ENCODE peak calls at places on chromosome 18, in four cellular contexts. Z is K562, R is HepG2, Y is GM12878. N is an unnamed sample.

GRCh38 chr18:36828157-36828629 is 609 bp downstream of the TPGS2 start:
- DNase-seq in Z (peak), R (peak), Y (no peak), N (peak)

GRCh38 chr18:22084547-22084946 is 84.8 kb upstream of the GATA6 start:
- DNase-seq in Z (no peak), R (peak), Y (no peak), N (no peak)

GRCh38 chr18:59123588-59124369 is 15.9 kb upstream of the SEC11C start:
- DNase-seq in Z (no peak), R (no peak), Y (no peak), N (no peak)

GRCh38 chr18:36132756-36133155 is 3.1 kb downstream of the ELP2 start:
- DNase-seq in Z (no peak), R (no peak), Y (no peak), N (no peak)

GRCh38 chr18:58393295-58393694 is 235.6 kb downstream of the ALPK2 start:
- DNase-seq in Z (no peak), R (no peak), Y (no peak), N (no peak)

GRCh38 chr18:37309059-37309458 is 256.5 kb downstream of the CELF4 start:
- DNase-seq in Z (peak), R (peak), Y (no peak), N (no peak)

GRCh38 chr18:26757263-26758019 is 108.1 kb downstream of the AQP4 start:
- DNase-seq in Z (no peak), R (no peak), Y (no peak), N (no peak)

GRCh38 chr18:48543228-48543627 is 4.4 kb downstream of the CTIF start:
- DNase-seq in Z (peak), R (peak), Y (no peak), N (no peak)

GRCh38 chr18:29034113-29034856 is 857.4 kb upstream of the CDH2 start:
- DNase-seq in Z (no peak), R (no peak), Y (no peak), N (no peak)

GRCh38 chr18:23943903-23944624 is 70.5 kb upstream of the TTC39C start:
- DNase-seq in Z (no peak), R (no peak), Y (no peak), N (no peak)

GRCh38 chr18:10304853-10305252 is 149.6 kb upstream of the APCDD1 start:
- DNase-seq in Z (no peak), R (no peak), Y (no peak), N (no peak)

GRCh38 chr18:2569338-2570207 is 1.7 kb downstream of the METTL4 start:
- DNase-seq in Z (peak), R (no peak), Y (no peak), N (no peak)

GRCh38 chr18:60007641-60008040 is 107.8 kb downstream of the PMAIP1 start:
- DNase-seq in Z (no peak), R (no peak), Y (no peak), N (no peak)

GRCh38 chr18:10259934-10260333 is 194.5 kb upstream of the APCDD1 start:
- DNase-seq in Z (no peak), R (no peak), Y (no peak), N (no peak)

GRCh38 chr18:58221060-58221725 is 177.2 kb downstream of the NEDD4L start:
- DNase-seq in Z (peak), R (peak), Y (no peak), N (peak)

GRCh38 chr18:74196220-74197119 is 48.1 kb downstream of the TIMM21 start:
- DNase-seq in Z (peak), R (peak), Y (peak), N (peak)

GRCh38 chr18:22176622-22177495 is 7.5 kb downstream of the GATA6 start:
- DNase-seq in Z (no peak), R (no peak), Y (no peak), N (no peak)

GRCh38 chr18:63378919-63379638 is 12.1 kb upstream of the KDSR start:
- DNase-seq in Z (no peak), R (no peak), Y (no peak), N (no peak)

GRCh38 chr18:22186484-22186971 is 17.1 kb downstream of the GATA6 start:
- DNase-seq in Z (no peak), R (no peak), Y (no peak), N (no peak)

GRCh38 chr18:35467624-35468016 is 30.1 kb downstream of the INO80C start:
- DNase-seq in Z (no peak), R (no peak), Y (peak), N (no peak)

GRCh38 chr18:39589496-39589895 is 2023.9 kb upstream of the CELF4 start:
- DNase-seq in Z (no peak), R (no peak), Y (no peak), N (no peak)

GRCh38 chr18:59715966-59716369 is 18.7 kb upstream of the CCBE1 start:
- DNase-seq in Z (no peak), R (no peak), Y (no peak), N (no peak)

GRCh38 chr18:56083097-56083865 is 495.3 kb upstream of the TCF4 start:
- DNase-seq in Z (peak), R (no peak), Y (no peak), N (no peak)

GRCh38 chr18:33923980-33924379 is 300.7 kb downstream of the NOL4 start:
- DNase-seq in Z (no peak), R (no peak), Y (no peak), N (no peak)
- TF ChIP-seq SP1 in Z (no peak), R (no peak), Y (no peak), N (no peak)

GRCh38 chr18:9120796-9121195 is 15.8 kb upstream of the ANKRD12 start:
- DNase-seq in Z (no peak), R (no peak), Y (no peak), N (no peak)

GRCh38 chr18:9117980-9118841 is 15.7 kb downstream of the NDUFV2 start:
- DNase-seq in Z (peak), R (no peak), Y (no peak), N (no peak)

GRCh38 chr18:9124824-9125223 is 11.8 kb upstream of the ANKRD12 start:
- DNase-seq in Z (no peak), R (no peak), Y (no peak), N (no peak)

GRCh38 chr18:9126337-9126736 is 10.2 kb upstream of the ANKRD12 start:
- DNase-seq in Z (no peak), R (no peak), Y (no peak), N (no peak)

DNA sequence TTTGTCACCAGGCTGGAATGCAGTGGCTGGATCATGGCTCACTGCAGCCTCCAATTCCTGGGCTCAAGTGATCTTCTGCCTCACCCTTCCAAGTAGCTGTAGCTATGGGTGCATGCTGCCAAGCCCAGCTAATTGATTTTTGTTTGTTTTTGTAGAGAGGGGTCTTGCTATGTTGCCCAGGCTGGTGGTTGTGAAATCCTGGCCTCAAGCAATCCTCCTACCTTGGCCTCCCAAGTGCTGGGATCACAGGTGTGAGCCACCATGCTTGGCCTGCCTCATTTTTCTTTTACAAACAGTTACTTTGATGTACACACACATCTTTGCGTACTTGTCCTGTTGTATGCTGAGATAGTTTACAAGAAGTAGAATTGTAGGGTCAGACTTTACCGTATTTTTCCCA is 13.1 kb upstream of the ANKRD12 start:
- DNase-seq in Z (no peak), R (no peak), Y (no peak), N (no peak)
- TF ChIP-seq BHLHE40 in Z (no peak), R (no peak), Y (no peak), N (no peak)

DNA sequence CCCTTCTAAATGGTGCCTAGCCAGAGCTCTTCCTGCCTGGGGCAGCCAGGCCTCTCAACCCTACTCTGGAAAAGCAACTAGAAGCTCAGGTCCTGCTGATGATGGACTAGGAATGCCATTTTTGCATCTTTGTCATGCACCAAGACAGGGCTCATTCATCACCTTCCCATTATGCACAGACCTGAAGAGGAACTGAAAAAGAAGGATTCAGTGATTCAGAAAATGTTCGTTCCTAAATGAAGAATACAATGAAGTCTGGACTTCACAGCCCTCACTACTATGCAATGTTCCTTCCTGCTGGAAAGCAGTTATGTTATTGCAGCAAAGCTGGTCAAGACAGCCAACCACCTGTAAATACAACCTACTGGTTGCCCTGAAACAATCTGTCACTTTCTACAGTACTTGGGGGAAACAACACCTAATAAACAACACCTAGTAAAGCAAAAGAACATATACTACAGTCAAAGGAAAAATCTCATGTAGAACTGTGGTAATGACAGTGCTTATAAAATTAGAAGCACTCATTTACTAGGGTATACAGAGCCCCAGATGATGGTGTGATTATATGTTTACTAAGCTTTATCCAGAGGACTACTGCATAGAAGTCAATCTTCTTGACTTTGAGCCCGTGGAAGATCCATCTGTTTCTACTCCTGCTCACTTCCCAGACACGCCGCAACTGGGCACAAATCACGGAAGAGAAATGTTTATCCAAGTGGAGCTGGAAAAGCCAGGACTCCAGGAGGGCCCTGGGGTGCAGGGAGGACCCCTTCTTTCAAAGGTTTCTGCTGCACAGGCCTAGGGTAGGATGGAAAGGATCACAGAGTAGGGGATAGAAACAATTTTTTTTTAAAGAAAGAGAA is 103.1 kb upstream of the THOC1 start:
- DNase-seq in Z (no peak), R (no peak), Y (no peak), N (no peak)
- TF ChIP-seq SP1 in Z (no peak), R (no peak), Y (no peak), N (no peak)

GRCh38 chr18:41974661-41975286 is 19.7 kb downstream of the PIK3C3 start:
- DNase-seq in Z (no peak), R (no peak), Y (no peak), N (no peak)
- TF ChIP-seq BHLHE40 in Z (no peak), R (no peak), Y (no peak), N (no peak)

DNA sequence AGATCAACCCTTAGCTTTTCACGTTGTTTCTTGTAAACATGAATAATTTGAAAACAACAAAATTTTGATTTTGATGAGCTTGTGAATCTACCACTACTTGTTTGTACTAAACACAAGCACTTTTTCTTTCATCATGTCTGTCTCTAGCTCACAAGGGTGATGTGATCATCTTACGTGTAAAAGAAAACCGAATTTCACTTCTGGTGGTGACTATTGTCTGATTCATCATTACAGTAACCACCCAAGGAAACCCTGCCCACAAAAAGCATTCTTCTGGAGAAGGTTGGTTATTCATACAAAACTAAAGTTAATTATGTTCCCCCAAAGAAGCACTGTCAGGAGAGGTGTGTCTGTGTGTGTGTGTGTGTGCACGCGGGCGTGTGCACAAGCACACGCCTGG is 285.4 kb downstream of the ZNF516 start:
- DNase-seq in Z (no peak), R (no peak), Y (no peak), N (no peak)
- TF ChIP-seq SP1 in Z (no peak), R (no peak), Y (no peak), N (no peak)

GRCh38 chr18:42047721-42048120 is 92.7 kb downstream of the PIK3C3 start:
- DNase-seq in Z (no peak), R (peak), Y (no peak), N (no peak)
- TF ChIP-seq BHLHE40 in Z (no peak), R (no peak), Y (no peak), N (no peak)

GRCh38 chr18:1133541-1133940 is 228.9 kb downstream of the ADCYAP1 start:
- DNase-seq in Z (no peak), R (no peak), Y (no peak), N (no peak)
- TF ChIP-seq SP1 in Z (no peak), R (no peak), Y (no peak), N (no peak)

DNA sequence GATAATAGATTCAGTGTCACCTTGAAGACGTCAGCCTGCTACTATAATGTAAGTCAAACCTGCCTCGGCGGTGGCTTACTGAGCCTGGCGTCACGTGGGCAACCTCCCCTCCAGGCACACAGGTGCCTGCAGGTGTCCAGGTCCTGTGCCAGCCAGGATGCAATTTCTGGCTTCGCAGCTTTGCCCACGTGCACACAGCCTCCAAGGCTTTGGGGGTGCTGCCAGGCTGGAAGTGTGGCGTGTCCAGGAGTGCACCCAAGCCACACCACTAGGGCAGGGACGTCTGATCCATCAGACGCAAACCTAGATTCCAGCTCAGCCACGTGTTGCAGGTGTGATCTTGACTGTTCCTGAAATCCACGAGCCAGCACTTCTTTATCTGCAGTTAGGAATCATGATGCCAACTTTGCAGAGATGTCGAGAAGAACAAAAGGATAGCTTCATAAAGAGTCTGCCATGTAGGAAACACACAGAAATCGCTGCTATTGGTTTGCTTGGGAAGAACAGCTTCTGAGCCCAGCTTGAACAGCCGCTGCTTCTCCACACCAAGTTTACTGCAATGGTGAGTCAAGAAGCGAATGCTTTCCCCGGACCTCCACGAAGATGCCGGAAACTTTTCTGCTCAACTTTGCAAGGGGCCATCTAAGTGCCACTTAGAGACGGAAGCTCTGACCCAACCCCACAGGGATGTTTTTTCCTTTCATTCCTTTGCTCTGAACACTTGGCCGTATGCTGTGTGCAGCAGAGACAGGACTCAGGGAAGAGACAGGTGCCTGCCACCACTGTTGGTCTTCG is 84.2 kb upstream of the SALL3 start:
- DNase-seq in Z (no peak), R (no peak), Y (no peak), N (no peak)
- TF ChIP-seq BHLHE40 in Z (no peak), R (no peak), Y (no peak), N (no peak)

DNA sequence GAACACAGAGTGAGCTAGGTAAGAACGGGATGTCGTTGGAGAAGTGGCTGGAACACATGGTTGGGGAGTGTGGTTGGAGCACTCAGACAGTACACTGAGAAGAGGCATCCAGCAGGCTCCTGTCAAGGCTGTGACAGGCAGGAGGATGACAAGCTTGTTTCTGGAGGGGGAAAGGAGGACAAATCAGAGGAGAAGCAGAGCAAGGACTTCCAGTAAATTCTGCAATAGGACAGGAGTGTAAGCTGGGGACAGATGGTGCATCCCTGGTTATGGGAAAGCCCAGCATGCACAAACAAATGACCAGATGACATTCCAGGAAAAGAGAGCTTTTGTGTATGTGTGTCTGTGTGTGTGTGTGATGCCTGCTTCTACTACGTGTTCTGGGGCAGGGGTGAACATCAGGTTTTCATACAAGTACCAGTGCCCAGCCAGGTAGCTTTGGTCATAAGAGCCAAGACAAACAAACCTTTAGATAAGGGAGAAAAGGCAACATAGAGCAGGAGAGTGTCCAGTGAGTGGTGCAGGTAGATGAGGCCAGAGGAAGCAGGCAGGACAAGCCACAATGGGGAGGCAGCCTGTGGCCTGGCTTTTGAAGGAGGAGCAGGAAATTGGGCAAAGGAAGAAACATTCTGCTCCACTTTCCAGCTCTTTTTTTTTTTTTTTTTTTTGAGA is 32.1 kb upstream of the MAPK4 start:
- DNase-seq in Z (no peak), R (no peak), Y (no peak), N (no peak)
- TF ChIP-seq SP1 in Z (no peak), R (no peak), Y (no peak), N (no peak)